ENCODE peak calls at places on chromosomes 12 and 14, in seven cellular contexts. E, R, W, N, G, M and Z are unnamed samples.

GRCh38 chr14:100840286-100840685 is 14.4 kb downstream of the MEG3 start:
- DNase-seq in E (no peak), R (no peak), W (no peak), G (no peak), N (peak; percentile 38), M (no peak), Z (no peak)

GRCh38 chr12:103114296-103115055 is 157.0 kb downstream of the ASCL1 start:
- DNase-seq in R (no peak), G (no peak), W (no peak), E (no peak), N (no peak), M (no peak), Z (no peak)

GRCh38 chr14:75393794-75394193 is 34.0 kb upstream of the JDP2 start:
- DNase-seq in E (no peak), G (no peak), R (no peak), N (no peak), W (no peak), M (no peak), Z (no peak)

GRCh38 chr12:122023339-122024131 is 1.9 kb downstream of the BCL7A start:
- DNase-seq in N (peak; percentile 50), W (peak; percentile 63), G (peak; percentile 64), E (peak; percentile 69), R (peak; percentile 73), M (peak; percentile 94), Z (peak; percentile 85)

GRCh38 chr12:54280401-54281260 is at the start of gene HNRNPA1:
- DNase-seq in R (peak; percentile 99), N (peak; percentile 100), G (peak; percentile 100), W (peak; percentile 97), E (peak; percentile 92), M (peak; percentile 97), Z (peak; percentile 96)

GRCh38 chr14:90661881-90662280 is 154.3 kb downstream of the TTC7B start:
- DNase-seq in E (no peak), N (peak; percentile 45), R (no peak), G (no peak), W (peak; percentile 56), M (no peak), Z (no peak)

GRCh38 chr12:6059221-6059620 is 65.2 kb downstream of the VWF start:
- DNase-seq in N (no peak), M (no peak), E (no peak), W (no peak), G (no peak), R (no peak), Z (no peak)

GRCh38 chr14:101732128-101732527 is 29.4 kb upstream of the PPP2R5C start:
- DNase-seq in N (no peak), E (no peak), G (peak; percentile 6), W (no peak), R (no peak), M (no peak), Z (peak; percentile 37)

GRCh38 chr14:64997108-64997794 is 10.6 kb downstream of the FNTB start:
- DNase-seq in R (no peak), N (peak; percentile 50), M (no peak), E (no peak), G (peak; percentile 57), W (no peak), Z (no peak)

GRCh38 chr14:69634871-69635270 is 23.5 kb downstream of the SUSD6 start:
- DNase-seq in N (no peak), E (no peak), R (no peak), G (no peak), M (no peak), W (no peak), Z (no peak)

GRCh38 chr12:75947171-75947723 is 84.3 kb downstream of the PHLDA1 start:
- DNase-seq in G (no peak), R (no peak), W (no peak), N (no peak), E (no peak), M (no peak), Z (no peak)

GRCh38 chr12:90987101-90987500 is 17.7 kb downstream of the EPYC start:
- DNase-seq in W (no peak), R (no peak), G (peak; percentile 89), N (no peak), M (no peak), E (no peak), Z (no peak)

GRCh38 chr14:60622920-60623263 is 26.4 kb downstream of the SIX1 start:
- DNase-seq in N (no peak), E (no peak), R (no peak), G (peak; percentile 86), M (no peak), W (no peak), Z (no peak)

DNA sequence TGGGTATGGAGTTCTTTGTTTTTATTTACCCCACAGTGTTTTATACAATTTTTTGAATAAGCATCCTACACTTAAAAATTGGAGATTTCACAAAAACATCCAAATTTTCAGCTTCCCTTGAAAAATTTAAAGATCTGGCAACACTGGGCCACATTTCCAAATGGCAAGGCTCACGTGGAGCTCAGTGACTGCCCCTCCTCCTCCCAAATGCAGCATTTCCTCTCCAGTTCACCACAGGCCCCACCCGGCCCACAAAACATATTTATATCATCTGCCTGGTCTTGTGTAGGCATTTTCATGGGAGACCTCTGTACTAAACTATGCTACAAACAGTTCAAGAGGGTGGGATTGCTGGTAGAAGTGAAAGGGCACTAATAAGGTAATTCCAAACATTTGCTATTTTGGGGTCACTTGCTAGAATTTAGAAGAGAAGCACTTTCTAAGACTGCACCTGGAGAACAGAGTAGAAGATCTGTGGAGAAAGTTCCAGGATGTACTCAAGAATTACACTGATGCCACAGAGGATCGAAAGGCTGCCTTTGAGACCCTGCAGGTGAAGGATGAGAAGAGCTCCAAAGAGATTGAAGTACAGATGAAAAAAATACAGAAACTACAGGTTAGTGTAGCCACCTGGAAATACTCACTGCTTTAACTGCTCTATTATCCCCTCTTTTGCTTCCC is 7.3 kb downstream of the FKBP11 start:
- DNase-seq in M (no peak), N (no peak), W (no peak), R (no peak), E (no peak), G (no peak), Z (no peak)
- H3K4me3 ChIP-seq in M (no peak overlapping the region), N (no peak overlapping the region), W (no peak overlapping the region), R (no peak overlapping the region), E (no peak overlapping the region), G (no peak overlapping the region), Z (no peak overlapping the region)

GRCh38 chr12:18139989-18140596 is 50.1 kb upstream of the RERGL start:
- DNase-seq in G (peak; percentile 19), E (no peak), M (no peak), R (no peak), W (no peak), N (peak; percentile 63), Z (no peak)
- TF ChIP-seq CTCF in G (peak; percentile 37), E (peak; percentile 75), M (peak; percentile 68), R (peak; percentile 62), W (peak; percentile 52), N (no peak), Z (peak; percentile 52)

DNA sequence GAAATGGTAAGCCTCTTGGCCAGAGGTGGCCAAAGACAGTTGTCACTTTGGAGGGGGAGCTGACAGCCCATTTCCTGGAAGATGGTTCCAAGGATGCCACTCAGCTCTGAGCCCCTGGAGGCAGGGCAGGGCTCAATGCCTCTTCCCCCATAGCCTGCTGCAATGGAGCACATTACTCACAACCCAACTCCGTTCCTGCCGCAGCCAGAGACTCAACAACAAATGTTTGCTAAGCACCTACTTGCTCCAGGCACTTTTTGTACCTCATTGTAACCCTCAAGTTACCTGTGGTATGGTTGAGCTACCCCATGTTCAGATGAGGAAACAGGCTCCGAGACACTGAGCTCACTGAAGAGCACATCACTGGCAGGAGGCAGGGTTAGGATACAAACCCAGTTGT is 19.5 kb downstream of the IRF2BPL start:
- DNase-seq in R (no peak), E (no peak), M (no peak), W (no peak), N (no peak), G (no peak), Z (no peak)
- H3K4me1 ChIP-seq in R (peaks cover 24% of the 10 kb centered on the region), E (peaks cover 25% of the 10 kb centered on the region), M (peaks cover 44% of the 10 kb centered on the region), W (peaks cover 10% of the 10 kb centered on the region), N (peaks cover 46% of the 10 kb centered on the region), G (no peaks in the 10 kb centered on the region), Z (peaks cover 91% of the 10 kb centered on the region)

DNA sequence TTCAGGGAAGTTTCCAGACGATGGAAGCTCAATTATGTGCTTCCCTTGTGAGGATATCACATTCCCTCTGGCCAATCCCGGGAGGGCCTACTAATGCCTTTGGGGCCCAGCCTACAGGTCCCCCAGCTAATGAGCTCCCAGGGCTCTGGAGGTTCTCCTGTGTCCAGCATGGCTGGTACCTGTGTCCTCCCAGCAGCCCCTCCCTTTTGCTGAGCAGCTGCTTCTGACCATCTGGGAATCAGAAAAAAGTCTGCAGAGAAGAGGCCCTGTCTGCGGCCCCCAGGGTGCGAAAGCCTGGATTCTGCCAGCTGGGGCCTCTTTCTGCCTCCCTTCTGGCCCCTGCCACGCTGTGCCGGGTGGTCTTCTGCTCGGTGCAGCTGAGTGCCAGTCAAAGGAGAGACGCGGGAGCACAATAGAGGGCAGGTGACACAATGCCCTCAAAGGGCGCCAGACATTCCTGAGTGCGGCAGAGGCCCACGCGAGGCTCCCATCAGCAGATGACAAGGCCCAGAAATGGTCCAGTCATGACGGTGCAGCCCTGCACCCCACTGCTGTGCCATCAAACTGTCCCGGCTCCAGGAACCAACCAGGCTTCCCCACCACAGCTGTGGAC is 12.6 kb downstream of the BTBD6 start:
- DNase-seq in R (no peak), E (no peak), G (no peak), M (no peak), W (no peak), N (no peak), Z (no peak)
- H3K4me3 ChIP-seq in R (no peak overlapping the region), E (no peak overlapping the region), G (no peak overlapping the region), M (no peak overlapping the region), W (no peak overlapping the region), N (no peak overlapping the region), Z (no peak overlapping the region)

GRCh38 chr12:16449459-16449858 is 102.0 kb downstream of the MGST1 start:
- DNase-seq in R (no peak), G (no peak), E (no peak), M (no peak), W (no peak), N (no peak), Z (no peak)
- TF ChIP-seq CTCF in R (no peak), G (no peak), E (no peak), M (no peak), W (no peak), N (peak; percentile 36), Z (no peak)

DNA sequence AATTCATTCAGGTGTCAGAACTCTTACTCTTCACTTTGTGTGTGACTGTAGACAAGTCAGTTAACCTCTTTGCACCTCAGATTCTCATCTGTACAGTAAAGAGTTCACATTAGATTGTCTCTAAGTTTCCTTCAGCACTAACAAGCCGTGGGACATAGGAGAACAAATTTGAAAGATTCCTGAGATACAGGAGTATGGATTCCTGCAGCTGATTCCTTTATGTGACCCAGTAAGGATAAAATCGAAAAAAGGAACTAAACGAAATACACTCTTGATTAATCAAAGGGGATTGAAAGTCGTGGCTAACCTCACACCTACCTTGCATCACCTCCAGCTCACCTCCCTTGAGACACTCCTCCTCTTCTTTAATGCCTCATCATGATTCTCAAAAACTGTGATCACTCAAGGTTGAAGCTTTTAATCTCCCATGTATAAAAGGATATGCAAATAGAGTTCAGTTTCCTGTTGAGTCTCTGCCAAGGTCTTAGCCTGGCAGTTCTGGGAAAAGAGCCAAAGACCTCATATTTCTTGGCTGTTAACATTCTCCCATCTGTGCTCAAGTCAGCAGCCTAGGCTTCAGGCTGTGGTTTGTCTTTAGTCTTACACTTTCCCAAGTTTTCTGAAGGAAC is 156.6 kb downstream of the DAD1 start:
- DNase-seq in W (no peak), N (peak; percentile 16), G (peak; percentile 95), R (peak; percentile 41), E (no peak), M (no peak), Z (peak; percentile 82)
- H3K4me1 ChIP-seq in W (peaks cover 29% of the 10 kb centered on the region), N (peaks cover 3% of the 10 kb centered on the region), G (no peaks in the 10 kb centered on the region), R (peaks cover 25% of the 10 kb centered on the region), E (peaks cover 39% of the 10 kb centered on the region), M (no peaks in the 10 kb centered on the region), Z (peaks cover 35% of the 10 kb centered on the region)

GRCh38 chr12:82688619-82689018 is 1.9 kb downstream of the TMTC2 start:
- DNase-seq in N (no peak), W (no peak), E (no peak), R (no peak), G (no peak), M (no peak), Z (no peak)
- H3K4me3 ChIP-seq in N (peak overlapping the region; percentile 91), W (peak overlapping the region; percentile 90), E (peak overlapping the region; percentile 90), R (no peak overlapping the region), G (peak overlapping the region; percentile 28), M (no peak overlapping the region), Z (peak overlapping the region; percentile 89)